ENCODE peak calls at places on chromosomes 7 and 10, in six cellular contexts. S, W, P, H, T and E are unnamed samples.

GRCh38 chr10:133127291-133128125 is 32.5 kb upstream of the KNDC1 start:
- DNase-seq in S (no peak), W (no peak), H (peak), T (peak), P (peak), E (no peak)

GRCh38 chr7:159158888-159159405 is 14.3 kb upstream of the VIPR2 start:
- DNase-seq in P (no peak), W (no peak), H (no peak), T (no peak), S (no peak), E (no peak)

GRCh38 chr7:24786941-24787340 is 29.7 kb upstream of the GSDME start:
- DNase-seq in S (peak), H (no peak), W (no peak), P (no peak), T (no peak), E (peak)

GRCh38 chr7:56287429-56288138 is 171.4 kb upstream of the NUPR2 start:
- DNase-seq in T (peak), H (no peak), S (no peak), W (no peak), P (peak), E (no peak)

GRCh38 chr10:49575489-49576072 is 34.5 kb upstream of the SLC18A3 start:
- DNase-seq in P (no peak), W (no peak), S (no peak), T (no peak), H (no peak), E (no peak)

GRCh38 chr10:114648368-114648767 is 9.7 kb downstream of the ABLIM1 start:
- DNase-seq in H (peak), P (no peak), S (peak), W (no peak), T (no peak), E (peak)

GRCh38 chr10:93379366-93380042 is 102.6 kb downstream of the MYOF start:
- DNase-seq in P (no peak), T (no peak), H (no peak), W (no peak), S (no peak), E (peak)

GRCh38 chr10:52451817-52452216 is 137.7 kb downstream of the DKK1 start:
- DNase-seq in T (no peak), H (no peak), S (no peak), P (no peak), W (no peak), E (peak)

GRCh38 chr10:86782691-86783418 is 26.4 kb downstream of the BMPR1A start:
- DNase-seq in W (peak), T (no peak), P (no peak), H (no peak), S (no peak), E (peak)
- H3K4me3 ChIP-seq in W (no peak), T (no peak), P (no peak), H (no peak), S (no peak), E (no peak)

GRCh38 chr7:30843741-30844482 is 67.7 kb upstream of the AQP1 start:
- DNase-seq in T (no peak), H (no peak), P (peak), W (no peak), S (no peak), E (no peak)

GRCh38 chr7:30841801-30842541 is 69.7 kb upstream of the AQP1 start:
- DNase-seq in T (no peak), W (no peak), S (no peak), H (no peak), P (no peak), E (no peak)

GRCh38 chr7:30842542-30843451 is 68.9 kb upstream of the AQP1 start:
- DNase-seq in T (no peak), W (no peak), H (no peak), S (no peak), P (peak), E (peak)

GRCh38 chr7:30840176-30841024 is 69.2 kb downstream of the MINDY4 start:
- DNase-seq in T (no peak), S (no peak), W (no peak), P (no peak), H (no peak), E (no peak)

GRCh38 chr7:30841025-30841735 is 70.0 kb downstream of the MINDY4 start:
- DNase-seq in P (no peak), S (no peak), H (no peak), T (no peak), W (no peak), E (no peak)
- TF ChIP-seq CTCF in P (no peak), S (no peak), H (no peak), T (no peak), W (no peak), E (no peak)

DNA sequence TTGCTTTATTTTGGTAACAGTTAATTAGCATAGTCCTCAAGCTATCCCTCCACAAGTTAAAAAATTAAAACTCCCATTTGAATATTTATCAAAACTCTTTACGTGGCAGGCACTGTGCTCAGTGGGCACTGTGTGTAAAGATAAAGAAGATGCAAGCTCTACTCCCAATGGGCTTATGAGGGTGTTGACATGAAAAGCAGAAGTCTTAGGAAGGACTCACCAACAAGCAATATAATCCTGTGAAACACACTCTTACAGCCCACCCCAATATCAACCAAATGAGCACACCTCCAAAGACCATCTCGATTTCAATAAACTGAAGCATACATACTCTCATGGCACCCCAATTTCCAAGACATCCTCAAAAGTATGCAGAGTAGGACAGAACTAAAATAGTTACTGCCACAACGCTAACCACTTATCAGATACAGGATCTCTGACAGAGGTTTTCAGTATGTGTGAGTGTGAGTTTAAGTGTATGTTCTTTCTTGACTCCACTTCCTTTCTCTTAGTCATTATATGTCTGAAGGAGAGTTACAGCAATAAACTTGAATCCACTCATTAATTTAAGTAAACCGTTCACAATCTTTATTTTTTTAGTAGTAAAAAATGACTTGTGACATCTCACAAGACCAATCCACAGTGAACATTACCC is 120.0 kb downstream of the PDE1C start:
- DNase-seq in S (no peak), T (no peak), P (no peak), W (no peak), H (no peak), E (no peak)
- H3K4me3 ChIP-seq in S (no peak), T (no peak), P (no peak), W (no peak), H (no peak), E (no peak)

GRCh38 chr10:108434818-108435217 is 1270.3 kb upstream of the SORCS1 start:
- DNase-seq in S (no peak), P (no peak), W (no peak), T (no peak), H (no peak), E (no peak)
- TF ChIP-seq CTCF in S (no peak), P (no peak), W (no peak), T (no peak), H (no peak), E (no peak)